ENCODE peak calls at places on chromosomes 16 and 17, in ten cellular contexts. G is stomach; J is mesothelial cell of epicardium; Q is breast epithelium; A is tibial nerve; V is RWPE1; H is activated CD8-positive, alpha-beta T cell treated with anti-CD3 and anti-CD28 coated beads for 36 hours; C is fibroblast of the aortic adventitia; S is H9; I is GM13977. W is an unnamed sample.

GRCh38 chr16:90061437-90061836 is 15.7 kb downstream of the PRDM7 start:
- DNase-seq in G (no peak), J (no peak), Q (no peak), A (no peak), V (no peak), H (no peak), C (no peak), S (no peak), I (no peak), W (no peak)

GRCh38 chr16:67718668-67719047 is 458 bp downstream of the GFOD2 start:
- DNase-seq in G (no peak), J (no peak), Q (no peak), A (no peak), V (no peak), H (peak; percentile 53), C (no peak), S (no peak), I (peak; percentile 64), W (no peak)

GRCh38 chr17:38881600-38882191 is 11.8 kb downstream of the LASP1 start:
- DNase-seq in G (peak; percentile 52), J (peak; percentile 69), Q (no peak), A (peak; percentile 62), V (no peak), H (peak; percentile 85), C (peak; percentile 90), S (peak; percentile 34), I (no peak), W (no peak)

GRCh38 chr16:65875362-65876199 is 490.9 kb upstream of the CDH5 start:
- DNase-seq in G (no peak), J (no peak), Q (no peak), A (no peak), V (no peak), H (no peak), C (peak; percentile 43), S (no peak), I (no peak), W (no peak)

GRCh38 chr16:69823831-69824563 is 61.9 kb downstream of the WWP2 start:
- DNase-seq in G (peak; percentile 69), J (no peak), Q (no peak), A (peak; percentile 20), V (no peak), H (no peak), C (no peak), S (no peak), I (peak; percentile 58), W (no peak)

GRCh38 chr16:55433535-55433934 is 45.5 kb upstream of the MMP2 start:
- DNase-seq in G (no peak), J (no peak), Q (no peak), A (no peak), V (no peak), H (no peak), C (no peak), S (no peak), I (no peak), W (no peak)

GRCh38 chr17:42271277-42271922 is 4.8 kb downstream of the STAT5B start:
- DNase-seq in G (no peak), J (no peak), Q (no peak), A (no peak), V (no peak), H (no peak), C (no peak), S (no peak), I (no peak), W (no peak)

GRCh38 chr17:43043306-43043705 is 18.3 kb downstream of the RND2 start:
- DNase-seq in G (no peak), J (no peak), Q (no peak), A (no peak), V (no peak), H (no peak), C (peak; percentile 10), S (no peak), I (no peak), W (no peak)

GRCh38 chr17:79850571-79851460 is 11.6 kb upstream of the CBX4 start:
- DNase-seq in G (no peak), J (no peak), Q (no peak), A (no peak), V (peak; percentile 95), H (peak; percentile 57), C (peak; percentile 36), S (no peak), I (no peak), W (no peak)

GRCh38 chr17:32015245-32016013 is 8.2 kb downstream of the LRRC37B start:
- DNase-seq in G (no peak), J (no peak), Q (no peak), A (no peak), V (no peak), H (no peak), C (no peak), S (no peak), I (no peak), W (no peak)

GRCh38 chr16:82671743-82672142 is 45.0 kb downstream of the CDH13 start:
- DNase-seq in G (no peak), J (no peak), Q (no peak), A (no peak), V (no peak), H (peak; percentile 63), C (no peak), S (no peak), I (peak; percentile 15), W (no peak)

GRCh38 chr17:4209611-4210010 is 54.2 kb downstream of the ANKFY1 start:
- DNase-seq in G (no peak), J (no peak), Q (no peak), A (no peak), V (no peak), H (no peak), C (no peak), S (peak; percentile 12), I (no peak), W (no peak)

DNA sequence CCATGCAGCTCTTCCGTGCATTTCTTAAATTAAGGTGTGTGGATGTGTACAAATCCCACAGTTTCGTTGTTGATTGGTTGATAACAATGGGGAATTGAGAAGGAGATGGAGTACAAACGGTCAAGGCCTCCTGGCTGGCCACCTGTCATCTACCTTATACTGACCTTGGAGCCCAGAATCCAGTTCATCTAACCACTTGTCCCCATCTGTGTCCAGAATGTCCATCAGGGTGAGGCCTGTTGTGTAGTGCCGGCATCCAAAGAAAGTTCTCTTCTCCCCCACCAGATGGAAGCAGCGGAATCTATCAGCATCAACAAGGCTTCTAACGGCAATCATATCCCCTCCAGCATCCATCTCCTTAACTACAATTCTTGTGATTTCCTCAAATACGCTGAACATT is 1.5 kb downstream of the GSDMB start:
- DNase-seq in G (no peak), J (no peak), Q (no peak), A (no peak), V (no peak), H (no peak), C (peak; percentile 25), S (no peak), I (no peak), W (no peak)
- TF ChIP-seq CTCF in G (no peak), J (no peak), Q (no peak), A (no peak), V (no peak), H (no peak), C (no peak), S (peak; percentile 50), I (no peak), W (no peak)

DNA sequence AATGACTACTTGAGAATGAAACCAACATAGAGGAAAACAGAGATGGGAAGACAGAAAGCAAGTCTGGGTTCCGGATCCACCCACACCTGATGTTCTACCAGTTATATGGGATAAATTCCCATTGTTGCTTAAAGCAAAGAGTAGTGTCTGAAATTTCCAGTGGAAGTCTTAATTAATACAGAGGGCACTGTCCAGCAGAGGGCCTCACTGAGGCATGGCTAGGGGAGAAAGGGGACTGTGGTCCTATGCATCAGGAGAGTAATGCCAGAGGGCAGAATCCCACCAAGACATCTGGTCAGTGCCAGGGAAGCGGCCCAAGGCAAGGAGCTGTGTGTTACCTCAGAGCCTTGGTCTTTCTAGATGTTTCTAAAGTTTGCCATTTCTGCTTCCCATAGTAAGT is 7.5 kb upstream of the UMOD start:
- DNase-seq in G (no peak), J (no peak), Q (no peak), A (no peak), V (no peak), H (no peak), C (no peak), S (peak; percentile 39), I (no peak), W (no peak)
- TF ChIP-seq CTCF in G (no peak), J (no peak), Q (no peak), A (no peak), V (no peak), H (no peak), C (no peak), S (peak; percentile 73), I (peak; percentile 34), W (no peak)

DNA sequence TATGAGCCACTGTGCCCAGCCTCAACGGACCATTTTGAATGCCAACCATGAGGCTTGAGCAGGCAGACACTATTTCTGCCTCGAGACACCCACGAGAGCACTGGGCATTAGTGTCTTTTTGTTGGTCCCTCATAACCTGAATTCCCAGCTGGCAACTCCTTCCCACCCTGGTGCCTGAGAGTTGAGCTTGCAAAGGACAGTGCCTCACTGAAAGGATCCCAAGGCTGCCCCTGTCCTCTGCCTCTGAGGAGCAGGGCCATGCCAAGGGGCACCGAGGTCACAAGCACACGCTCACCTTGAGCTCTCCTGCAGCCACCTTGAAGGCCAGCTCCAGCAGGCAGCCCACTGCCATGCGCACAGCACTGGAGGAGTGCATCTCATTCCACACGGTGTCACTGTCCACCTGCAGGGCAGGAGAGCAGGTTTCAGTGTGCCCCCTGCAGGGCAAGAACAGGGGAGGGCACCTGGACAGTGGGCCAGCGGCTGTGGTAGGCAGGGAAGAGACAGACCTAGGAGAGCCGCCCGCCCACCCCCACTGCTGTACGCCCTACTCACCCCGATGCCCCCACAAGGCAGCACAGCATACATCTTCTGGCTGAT is 12.8 kb downstream of the G6PC3 start:
- DNase-seq in G (no peak), J (no peak), Q (no peak), A (no peak), V (no peak), H (no peak), C (no peak), S (peak; percentile 59), I (no peak), W (no peak)
- TF ChIP-seq CTCF in G (no peak), J (no peak), Q (no peak), A (no peak), V (no peak), H (no peak), C (no peak), S (peak; percentile 45), I (peak; percentile 32), W (no peak)

GRCh38 chr16:8804313-8804712 is 6.7 kb downstream of the PMM2 start:
- DNase-seq in G (no peak), J (no peak), Q (no peak), A (no peak), V (no peak), H (no peak), C (no peak), S (no peak), I (no peak), W (no peak)

GRCh38 chr16:8798535-8799157 is 1.0 kb downstream of the PMM2 start:
- DNase-seq in G (no peak), J (no peak), Q (no peak), A (no peak), V (no peak), H (no peak), C (peak; percentile 19), S (no peak), I (no peak), W (no peak)

GRCh38 chr16:8798174-8798527 is 512 bp downstream of the PMM2 start:
- DNase-seq in G (no peak), J (no peak), Q (no peak), A (no peak), V (peak; percentile 37), H (peak; percentile 47), C (peak; percentile 44), S (no peak), I (no peak), W (no peak)

GRCh38 chr16:8797364-8798173 is at the start of the genes PMM2 and TMEM186:
- DNase-seq in G (peak; percentile 96), J (peak; percentile 85), Q (peak; percentile 94), A (peak; percentile 91), V (peak; percentile 98), H (peak; percentile 98), C (peak; percentile 94), S (peak; percentile 97), I (peak; percentile 97), W (peak; percentile 89)

GRCh38 chr16:8801686-8802085 is 4.0 kb downstream of the PMM2 start:
- DNase-seq in G (no peak), J (no peak), Q (no peak), A (no peak), V (no peak), H (no peak), C (no peak), S (no peak), I (no peak), W (no peak)
- TF ChIP-seq CTCF in G (no peak), J (no peak), Q (no peak), A (no peak), V (no peak), H (no peak), C (no peak), S (no peak), I (no peak), W (no peak)

W was measured in esophagus squamous epithelium.